ENCODE peak calls at places on chromosomes 3 and 15, in five cellular contexts. L is A549, N is mesendoderm, Z is GM23338, K is heart left ventricle. H is an unnamed sample.

GRCh38 chr3:144900366-144900765 is 928.7 kb downstream of the DIPK2A start:
- DNase-seq in L (no peak), N (no peak), Z (no peak), K (no peak), H (no peak)

GRCh38 chr3:112007641-112008040 is 8.9 kb downstream of the TAGLN3 start:
- DNase-seq in L (no peak), N (no peak), Z (no peak), K (no peak), H (no peak)

GRCh38 chr3:150170843-150171513 is 200.3 kb upstream of the PFN2 start:
- DNase-seq in L (no peak), N (no peak), Z (no peak), K (no peak), H (no peak)

GRCh38 chr3:150495563-150496168 is 50.6 kb downstream of the SERP1 start:
- DNase-seq in L (peak), N (peak), Z (peak), K (no peak), H (no peak)

GRCh38 chr3:110164632-110165240 is 827.4 kb upstream of the DPPA4 start:
- DNase-seq in L (peak), N (peak), Z (peak), K (no peak), H (no peak)

GRCh38 chr3:95356764-95357501 is 1294.1 kb downstream of the NSUN3 start:
- DNase-seq in L (no peak), N (no peak), Z (no peak), K (no peak), H (no peak)

GRCh38 chr3:183224581-183224980 is 28.5 kb upstream of the B3GNT5 start:
- DNase-seq in L (no peak), N (no peak), Z (no peak), K (no peak), H (no peak)

GRCh38 chr3:67094769-67095168 is 96.7 kb downstream of the KBTBD8 start:
- DNase-seq in L (no peak), N (no peak), Z (no peak), K (no peak), H (no peak)

GRCh38 chr3:127678611-127679533 is 6.1 kb downstream of the ABTB1 start:
- DNase-seq in L (no peak), N (no peak), Z (no peak), K (no peak), H (peak)

GRCh38 chr3:54028372-54028771 is 94.0 kb upstream of the CACNA2D3 start:
- DNase-seq in L (no peak), N (no peak), Z (no peak), K (no peak), H (no peak)

GRCh38 chr3:52244061-52244628 is 1.4 kb upstream of the PPM1M start:
- DNase-seq in L (no peak), N (no peak), Z (no peak), K (no peak), H (peak)

GRCh38 chr3:51802091-51802720 is 23.2 kb upstream of the IQCF6 start:
- DNase-seq in L (no peak), N (peak), Z (peak), K (no peak), H (no peak)

GRCh38 chr3:35322070-35322469 is 317.3 kb upstream of the ARPP21 start:
- DNase-seq in L (no peak), N (no peak), Z (no peak), K (no peak), H (no peak)

GRCh38 chr3:193314161-193314560 is 64.4 kb downstream of the ATP13A5 start:
- DNase-seq in L (no peak), N (peak), Z (peak), K (no peak), H (no peak)

GRCh38 chr3:126663750-126664149 is 8.8 kb upstream of the TXNRD3 start:
- DNase-seq in L (no peak), N (no peak), Z (no peak), K (no peak), H (no peak)

GRCh38 chr15:30791239-30791638 is 112.5 kb upstream of the FAN1 start:
- DNase-seq in L (peak), N (peak), Z (peak), K (no peak), H (no peak)

GRCh38 chr3:32082727-32083126 is 23.7 kb upstream of the GPD1L start:
- DNase-seq in L (no peak), N (no peak), Z (no peak), K (no peak), H (no peak)

GRCh38 chr3:118304557-118304956 is 730.1 kb downstream of the IGSF11 start:
- DNase-seq in L (no peak), N (no peak), Z (no peak), K (no peak), H (no peak)

GRCh38 chr3:173893835-173894234 is 496.3 kb downstream of the NLGN1 start:
- DNase-seq in L (no peak), N (no peak), Z (no peak), K (no peak), H (no peak)

GRCh38 chr3:194313642-194314430 is 37.3 kb downstream of the CPN2 start:
- DNase-seq in L (no peak), N (peak), Z (peak), K (peak), H (peak)

GRCh38 chr15:89802231-89802928 is 12.3 kb downstream of the ANPEP start:
- DNase-seq in L (no peak), N (no peak), Z (no peak), K (no peak), H (no peak)

GRCh38 chr3:24185738-24186384 is 240.8 kb downstream of the NR1D2 start:
- DNase-seq in L (peak), N (peak), Z (peak), K (peak), H (no peak)

GRCh38 chr15:74156678-74157411 is 16.7 kb upstream of the ISLR start:
- DNase-seq in L (no peak), N (no peak), Z (no peak), K (peak), H (no peak)

GRCh38 chr3:12131351-12131750 is 27.4 kb downstream of the TIMP4 start:
- DNase-seq in L (no peak), N (no peak), Z (no peak), K (no peak), H (no peak)

GRCh38 chr15:82098674-82099073 is 52.9 kb upstream of the MEX3B start:
- DNase-seq in L (no peak), N (no peak), Z (no peak), K (no peak), H (no peak)

GRCh38 chr15:45637552-45638033 is 2.8 kb downstream of the SQOR start:
- DNase-seq in L (peak), N (no peak), Z (no peak), K (peak), H (no peak)

GRCh38 chr15:67792250-67792942 is 32.9 kb upstream of the SKOR1 start:
- DNase-seq in L (no peak), N (no peak), Z (no peak), K (no peak), H (no peak)

GRCh38 chr3:49513494-49514179 is 40.6 kb upstream of the BSN start:
- DNase-seq in L (no peak), N (no peak), Z (no peak), K (no peak), H (no peak)

GRCh38 chr3:49519916-49520385 is 34.3 kb upstream of the BSN start:
- DNase-seq in L (no peak), N (no peak), Z (no peak), K (no peak), H (no peak)

GRCh38 chr3:49518016-49518415 is 36.3 kb upstream of the BSN start:
- DNase-seq in L (no peak), N (no peak), Z (no peak), K (no peak), H (no peak)

GRCh38 chr3:49519266-49519665 is 35.0 kb upstream of the BSN start:
- DNase-seq in L (no peak), N (no peak), Z (no peak), K (no peak), H (no peak)

GRCh38 chr3:49518441-49518840 is 35.8 kb upstream of the BSN start:
- DNase-seq in L (no peak), N (no peak), Z (no peak), K (no peak), H (no peak)
- H3K27ac ChIP-seq in L (no peak), N (no peak), Z (no peak), K (no peak), H (no peak)

GRCh38 chr15:85792872-85793621 is 1.7 kb downstream of the KLHL25 start:
- DNase-seq in L (no peak), N (no peak), Z (no peak), K (peak), H (peak)

GRCh38 chr15:85793641-85794597 is 806 bp downstream of the KLHL25 start:
- DNase-seq in L (no peak), N (peak), Z (peak), K (peak), H (peak)

GRCh38 chr15:85795320-85795668 is 569 bp upstream of the KLHL25 start:
- DNase-seq in L (no peak), N (no peak), Z (no peak), K (no peak), H (no peak)

GRCh38 chr15:85794598-85795319 is at the start of gene KLHL25:
- DNase-seq in L (peak), N (peak), Z (peak), K (peak), H (peak)

DNA sequence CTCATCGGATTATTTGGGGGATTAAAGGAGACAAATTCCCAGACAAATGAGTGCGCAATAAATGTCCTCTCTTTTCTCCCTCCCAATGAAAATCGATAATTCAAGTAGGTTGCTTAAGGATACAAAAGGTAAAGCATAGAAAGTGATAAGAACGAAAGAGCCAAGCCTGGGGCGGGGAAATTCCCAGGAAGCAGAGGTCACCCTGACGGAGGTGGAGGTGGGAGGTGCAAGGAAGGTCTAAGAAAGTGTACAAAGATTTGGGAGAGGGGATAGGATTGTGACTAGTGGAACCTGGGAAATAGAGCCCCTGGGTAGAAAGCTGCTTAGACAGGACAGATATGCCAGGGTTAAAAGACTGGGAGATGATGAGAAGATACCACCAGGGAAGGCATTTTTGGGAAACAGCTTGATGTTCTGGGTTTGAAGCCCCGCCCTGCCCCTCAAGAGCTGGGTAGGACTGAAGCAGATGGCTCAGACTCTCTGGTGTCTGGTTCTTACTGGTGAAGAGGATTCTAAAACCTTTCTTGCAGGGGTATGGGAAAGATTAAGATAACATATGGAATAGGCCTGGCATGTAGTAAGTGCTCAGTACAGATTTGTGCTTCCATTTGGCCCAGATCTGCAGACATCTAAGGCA is 1.1 kb upstream of the KLHL25 start:
- DNase-seq in L (no peak), N (no peak), Z (no peak), K (no peak), H (no peak)
- H3K4me3 ChIP-seq in L (peak), N (no peak), Z (peak), K (no peak), H (peak)

GRCh38 chr15:63263519-63263918 is 13.9 kb upstream of the APH1B start:
- DNase-seq in L (no peak), N (no peak), Z (no peak), K (no peak), H (no peak)

GRCh38 chr15:63260786-63261185 is 16.6 kb upstream of the APH1B start:
- DNase-seq in L (no peak), N (no peak), Z (no peak), K (no peak), H (no peak)

GRCh38 chr15:63261311-63261710 is 16.1 kb upstream of the APH1B start:
- DNase-seq in L (no peak), N (no peak), Z (no peak), K (no peak), H (no peak)

GRCh38 chr15:63264685-63265302 is 12.6 kb upstream of the APH1B start:
- DNase-seq in L (no peak), N (no peak), Z (no peak), K (no peak), H (no peak)
- H3K27ac ChIP-seq in L (no peak), N (no peak), Z (no peak), K (no peak), H (no peak)

DNA sequence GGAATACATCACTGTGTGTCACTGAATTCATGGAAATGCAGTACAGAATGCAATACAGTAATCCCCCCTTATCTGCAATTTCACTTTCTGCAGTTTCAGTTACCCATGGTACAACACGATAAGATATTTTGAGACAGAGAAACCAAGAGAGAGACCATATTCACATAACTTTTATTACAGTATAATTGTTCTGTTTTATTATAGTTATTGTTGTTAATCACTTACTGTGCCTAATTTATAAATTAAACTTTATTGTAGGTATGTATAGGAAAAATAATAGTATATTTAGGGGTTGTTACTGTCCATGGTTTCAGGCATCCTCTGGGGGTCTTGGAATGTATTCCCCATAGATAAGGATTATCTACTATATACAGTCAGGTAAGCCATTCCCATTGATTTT is 61.8 kb downstream of the MBNL1 start:
- DNase-seq in L (no peak), N (no peak), Z (no peak), K (no peak), H (no peak)
- H3K4me3 ChIP-seq in L (no peak), N (no peak), Z (no peak), K (no peak), H (no peak)

DNA sequence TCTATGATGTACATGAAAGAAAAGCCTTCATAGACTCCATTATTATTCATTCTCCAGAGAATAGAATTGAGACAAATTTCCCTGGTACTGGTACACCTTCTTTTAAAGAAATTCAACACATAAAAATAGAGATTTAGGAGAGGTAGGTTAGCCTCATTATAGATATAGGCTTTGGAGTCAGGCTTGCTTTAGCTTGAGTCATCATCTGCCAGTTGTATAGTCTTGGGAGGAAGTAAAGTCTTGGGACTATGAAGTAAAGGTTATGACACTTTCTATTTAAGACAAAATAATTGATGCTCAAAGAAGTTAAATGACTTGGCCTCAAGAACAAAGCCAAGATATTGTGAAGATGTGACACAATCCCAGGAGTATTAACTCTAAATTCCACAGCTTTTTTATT is 4.3 kb downstream of the HRG start:
- DNase-seq in L (no peak), N (no peak), Z (no peak), K (no peak), H (no peak)
- H3K27ac ChIP-seq in L (peak), N (no peak), Z (no peak), K (no peak), H (no peak)

DNA sequence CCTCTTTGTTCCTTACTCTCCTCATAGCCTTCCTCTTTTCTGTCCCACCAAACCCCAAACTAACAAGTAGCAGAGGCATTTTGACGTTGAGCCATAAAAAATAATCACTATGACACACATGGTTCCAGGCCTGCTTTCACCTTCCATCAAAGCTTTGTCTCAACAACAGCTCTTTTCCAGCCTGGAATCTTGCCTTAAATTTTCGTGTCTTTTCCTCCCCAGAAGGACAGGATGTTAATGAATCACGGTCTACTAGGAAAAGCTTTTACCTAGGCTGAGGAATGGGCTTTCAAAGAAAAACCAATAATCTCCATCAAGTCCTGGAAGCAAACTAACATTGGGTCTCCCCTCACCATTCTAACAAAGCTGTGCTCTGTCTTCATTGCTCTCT is 107.1 kb upstream of the SLC4A7 start:
- DNase-seq in L (no peak), N (no peak), Z (no peak), K (no peak), H (no peak)
- H3K4me3 ChIP-seq in L (no peak), N (no peak), Z (no peak), K (no peak), H (no peak)

GRCh38 chr15:63276342-63277043 is 912 bp upstream of the APH1B start:
- DNase-seq in L (no peak), N (no peak), Z (no peak), K (no peak), H (no peak)
- H3K27ac ChIP-seq in L (peak), N (peak), Z (peak), K (peak), H (peak)

GRCh38 chr3:114525278-114525677 is 231.4 kb downstream of the TIGIT start:
- DNase-seq in L (no peak), N (no peak), Z (no peak), K (no peak), H (no peak)
- H3K4me3 ChIP-seq in L (no peak), N (no peak), Z (no peak), K (no peak), H (no peak)